ENCODE peak calls at places on chromosomes 6 and 20, in six cellular contexts. S, N, Y, L, R and T are unnamed samples.

GRCh38 chr6:25278914-25279747 is at the start of gene CARMIL1:
- DNase-seq in S (peak; percentile 92), N (peak; percentile 95), Y (peak; percentile 91), L (peak; percentile 52), R (peak; percentile 75), T (peak; percentile 92)

GRCh38 chr6:149746147-149746946 is at the start of gene NUP43:
- DNase-seq in S (peak; percentile 92), N (peak; percentile 95), Y (peak; percentile 97), L (peak; percentile 95), R (peak; percentile 95), T (peak; percentile 92)

GRCh38 chr6:6841571-6841970 is 253.1 kb downstream of the LY86 start:
- DNase-seq in S (no peak), N (no peak), Y (no peak), L (no peak), R (no peak), T (no peak)

GRCh38 chr6:39347201-39347600 is 24.7 kb upstream of the KCNK16 start:
- DNase-seq in S (no peak), N (no peak), Y (no peak), L (no peak), R (no peak), T (no peak)

GRCh38 chr6:61606500-61606899 is 679.5 kb downstream of the KHDRBS2 start:
- DNase-seq in S (no peak), N (no peak), Y (no peak), L (no peak), R (no peak), T (no peak)

GRCh38 chr6:138204792-138205384 is 13.4 kb downstream of the PBOV1 start:
- DNase-seq in S (no peak), N (no peak), Y (no peak), L (no peak), R (no peak), T (no peak)

GRCh38 chr6:1856381-1856780 is 246.7 kb downstream of the FOXC1 start:
- DNase-seq in S (peak; percentile 58), N (no peak), Y (peak; percentile 91), L (peak; percentile 75), R (peak; percentile 39), T (no peak)

GRCh38 chr20:20292472-20292871 is 75.4 kb upstream of the INSM1 start:
- DNase-seq in S (no peak), N (no peak), Y (no peak), L (no peak), R (no peak), T (no peak)

GRCh38 chr6:42460892-42461291 is 9.2 kb upstream of the TRERF1 start:
- DNase-seq in S (no peak), N (no peak), Y (no peak), L (peak; percentile 52), R (peak; percentile 54), T (no peak)

GRCh38 chr6:35213824-35214756 is at the start of gene SCUBE3:
- DNase-seq in S (peak; percentile 76), N (peak; percentile 68), Y (peak; percentile 59), L (peak; percentile 42), R (peak; percentile 57), T (peak; percentile 93)

GRCh38 chr6:118980063-118980462 is 45.1 kb upstream of the MCM9 start:
- DNase-seq in S (peak; percentile 59), N (peak; percentile 66), Y (peak; percentile 63), L (peak; percentile 31), R (no peak), T (no peak)

GRCh38 chr6:113619077-113619476 is 238.1 kb upstream of the MARCKS start:
- DNase-seq in S (no peak), N (no peak), Y (no peak), L (peak; percentile 63), R (peak; percentile 59), T (no peak)

GRCh38 chr6:593907-594212 is 63.0 kb downstream of the HUS1B start:
- DNase-seq in S (no peak), N (no peak), Y (no peak), L (no peak), R (no peak), T (peak; percentile 38)

GRCh38 chr20:23585449-23585807 is 17.1 kb upstream of the CST9L start:
- DNase-seq in S (peak; percentile 3), N (no peak), Y (no peak), L (no peak), R (no peak), T (no peak)

GRCh38 chr20:23585808-23586734 is 17.8 kb upstream of the CST9L start:
- DNase-seq in S (peak; percentile 34), N (no peak), Y (no peak), L (no peak), R (no peak), T (no peak)

GRCh38 chr20:23584434-23585199 is 16.3 kb upstream of the CST9L start:
- DNase-seq in S (peak; percentile 12), N (no peak), Y (no peak), L (no peak), R (no peak), T (no peak)

GRCh38 chr20:23583526-23583925 is 15.2 kb upstream of the CST9L start:
- DNase-seq in S (no peak), N (no peak), Y (no peak), L (no peak), R (no peak), T (no peak)

DNA sequence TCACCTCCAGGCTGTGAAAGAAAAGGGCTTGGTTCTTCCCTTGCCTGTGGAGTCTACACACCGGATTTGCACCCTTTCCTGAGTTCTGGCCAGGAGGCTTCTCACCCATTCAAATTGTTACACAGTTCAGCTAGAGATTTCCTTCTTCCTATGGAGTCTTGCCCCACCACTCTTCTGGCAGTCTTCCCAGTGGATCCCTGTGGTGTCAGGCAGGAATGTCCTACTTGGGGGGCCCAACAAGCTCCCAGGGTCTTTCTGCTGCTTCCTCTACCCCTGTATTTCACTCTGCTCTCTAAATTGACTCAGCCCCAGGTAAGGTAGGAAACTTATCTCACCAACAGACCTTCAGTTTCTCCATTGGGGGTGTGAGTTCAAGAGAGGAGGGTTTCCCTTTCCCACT is 14.0 kb upstream of the CST9L start:
- DNase-seq in S (peak; percentile 2), N (no peak), Y (peak; percentile 55), L (no peak), R (no peak), T (no peak)
- H3K27ac ChIP-seq in S (no peak overlapping the region), N (no peak overlapping the region), Y (no peak overlapping the region), L (no peak overlapping the region), R (no peak overlapping the region), T (no peak overlapping the region)

DNA sequence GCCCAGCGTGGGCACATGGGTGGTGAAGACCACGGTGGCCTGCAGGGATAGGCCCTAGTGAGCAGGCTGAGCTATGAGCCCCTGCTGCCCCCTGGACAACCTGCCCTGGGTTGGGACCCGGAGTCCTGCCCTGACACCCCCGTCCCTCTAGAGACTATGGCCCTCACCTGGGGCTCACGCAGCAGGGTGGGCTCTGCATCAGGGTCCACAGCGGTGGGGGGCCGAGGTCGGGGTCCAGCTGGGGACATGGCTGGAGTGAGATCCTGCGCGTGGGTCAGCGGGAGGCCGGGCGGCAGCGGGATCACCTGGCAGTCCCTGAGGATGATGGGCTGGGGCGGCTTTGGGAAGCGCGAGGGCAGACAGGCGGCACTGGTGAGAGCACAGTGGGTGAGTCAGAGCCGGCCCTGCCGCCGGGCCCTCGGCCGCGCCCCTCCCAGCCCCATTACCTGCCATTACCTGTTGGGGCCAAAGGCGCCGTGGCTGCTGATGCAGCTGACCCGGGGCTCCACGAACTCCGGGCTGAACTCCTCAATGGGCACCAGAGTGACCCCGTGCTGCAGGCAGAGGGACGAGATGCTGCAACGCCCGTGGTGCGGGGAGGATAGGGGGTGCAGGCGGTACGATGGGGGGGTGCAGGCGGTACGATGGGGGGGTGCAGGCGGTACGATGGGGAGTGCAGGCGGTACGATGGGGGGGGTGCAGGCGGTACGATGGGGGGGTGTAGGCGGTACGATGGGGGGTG is 27.9 kb downstream of the ADRM1 start:
- DNase-seq in S (no peak), N (no peak), Y (no peak), L (no peak), R (no peak), T (no peak)
- TF ChIP-seq CTCF in S (no peak), N (no peak), Y (no peak), L (no peak), R (no peak), T (no peak)

DNA sequence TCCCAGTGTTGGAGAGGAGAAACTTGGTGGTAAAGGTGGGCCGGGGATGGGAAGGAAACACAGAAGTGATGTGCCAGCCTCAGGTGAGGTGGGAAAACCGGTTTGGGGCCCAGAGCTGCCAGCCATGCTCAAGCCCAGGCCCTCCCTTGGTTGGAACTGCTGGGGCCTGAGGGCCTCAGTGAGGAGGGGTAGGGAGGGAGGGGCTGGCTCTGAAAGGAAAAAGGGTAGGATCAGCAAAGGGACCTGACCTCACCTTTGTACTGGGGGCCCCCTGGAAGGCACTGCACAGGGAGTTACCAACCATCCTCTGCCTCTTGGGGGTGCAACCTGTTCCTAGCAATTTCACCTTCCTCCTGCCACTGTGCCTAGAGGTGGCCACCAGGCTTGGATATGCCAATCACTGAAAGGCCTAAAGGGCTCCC is 1.8 kb upstream of the SPEF1 start:
- DNase-seq in S (no peak), N (no peak), Y (no peak), L (no peak), R (no peak), T (no peak)
- H3K27ac ChIP-seq in S (peak overlapping the region; percentile 55), N (no peak overlapping the region), Y (peak overlapping the region; percentile 58), L (no peak overlapping the region), R (no peak overlapping the region), T (no peak overlapping the region)

DNA sequence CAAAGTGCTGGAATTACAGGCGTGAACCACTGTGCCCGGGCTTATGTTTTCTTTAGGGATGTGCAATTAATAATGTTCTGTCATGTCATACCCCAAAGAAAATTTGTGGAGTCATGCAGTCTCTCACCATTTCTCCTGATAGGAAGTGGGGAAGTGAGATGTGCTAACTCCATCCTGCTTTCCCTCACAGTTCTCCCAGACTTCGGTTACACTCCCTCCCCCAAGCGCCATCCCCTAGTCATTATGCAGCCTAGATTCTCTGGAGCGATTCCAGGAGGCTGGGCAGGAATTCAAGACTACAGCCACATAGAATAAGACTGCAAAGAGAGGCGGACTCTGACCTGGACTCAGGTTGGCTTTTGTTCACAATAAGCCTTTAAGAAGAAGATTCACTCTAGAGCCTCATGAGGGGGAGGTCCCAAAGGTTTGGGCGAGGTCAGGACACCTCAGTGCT is 271.4 kb downstream of the ALDH8A1 start:
- DNase-seq in S (peak; percentile 55), N (no peak), Y (peak; percentile 87), L (peak; percentile 79), R (peak; percentile 86), T (no peak)
- TF ChIP-seq CTCF in S (no peak), N (no peak), Y (no peak), L (no peak), R (no peak), T (no peak)

GRCh38 chr6:5506575-5506974 is 245.3 kb downstream of the FARS2 start:
- DNase-seq in S (no peak), N (no peak), Y (no peak), L (no peak), R (no peak), T (no peak)

GRCh38 chr6:5506149-5506548 is 244.8 kb downstream of the FARS2 start:
- DNase-seq in S (no peak), N (no peak), Y (no peak), L (no peak), R (no peak), T (no peak)

GRCh38 chr6:5509106-5509505 is 247.8 kb downstream of the FARS2 start:
- DNase-seq in S (no peak), N (no peak), Y (no peak), L (no peak), R (no peak), T (no peak)

GRCh38 chr6:5504078-5504477 is 242.8 kb downstream of the FARS2 start:
- DNase-seq in S (no peak), N (no peak), Y (no peak), L (no peak), R (no peak), T (no peak)

GRCh38 chr6:5507056-5507722 is 245.9 kb downstream of the FARS2 start:
- DNase-seq in S (no peak), N (no peak), Y (no peak), L (no peak), R (no peak), T (no peak)
- H3K27ac ChIP-seq in S (no peak overlapping the region), N (no peak overlapping the region), Y (no peak overlapping the region), L (no peak overlapping the region), R (no peak overlapping the region), T (no peak overlapping the region)